ENCODE peak calls at places on chromosomes 13 and 19, in five cellular contexts. B is colonic mucosa; F is iris pigment epithelial cell; K is stimulated activated CD8-positive, alpha-beta memory T cell treated with anti-CD3 and anti-CD28 coated beads, Interleukin-2, amount 100 ng/mL, for 1 hour; J is GM03348. M is an unnamed sample.

GRCh38 chr19:49635530-49636229 is 4.3 kb downstream of the RRAS start:
- DNase-seq in B (no peak), F (peak), K (no peak), J (no peak), M (no peak)

GRCh38 chr19:32676895-32677359 is 1.3 kb downstream of the RGS9BP start:
- DNase-seq in B (no peak), F (peak), K (no peak), J (no peak), M (no peak)

GRCh38 chr19:1825909-1826556 is 14.0 kb upstream of the ATP8B3 start:
- DNase-seq in B (peak), F (peak), K (peak), J (peak), M (peak)

GRCh38 chr13:45370922-45371406 is 30.0 kb upstream of the TPT1 start:
- DNase-seq in B (peak), F (peak), K (peak), J (peak), M (peak)

GRCh38 chr19:29202281-29202680 is 10.7 kb downstream of the UQCRFS1 start:
- DNase-seq in B (no peak), F (no peak), K (no peak), J (no peak), M (no peak)

GRCh38 chr19:2624537-2625091 is 77.9 kb downstream of the GNG7 start:
- DNase-seq in B (no peak), F (no peak), K (no peak), J (no peak), M (no peak)

GRCh38 chr19:50050406-50051223 is 24.8 kb downstream of the ZNF473 start:
- DNase-seq in B (peak), F (peak), K (peak), J (peak), M (peak)

GRCh38 chr19:53076984-53077383 is 26.2 kb downstream of the ZNF160 start:
- DNase-seq in B (no peak), F (peak), K (no peak), J (peak), M (peak)

GRCh38 chr13:75220238-75220542 is 261.8 kb downstream of the TBC1D4 start:
- DNase-seq in B (no peak), F (no peak), K (no peak), J (no peak), M (no peak)

GRCh38 chr19:18860725-18861124 is 29.0 kb downstream of the UPF1 start:
- DNase-seq in B (peak), F (no peak), K (no peak), J (no peak), M (no peak)

GRCh38 chr13:90618133-90618532 is 729.4 kb upstream of the MIR17HG start:
- DNase-seq in B (no peak), F (no peak), K (no peak), J (no peak), M (no peak)

GRCh38 chr13:36096411-36097184 is 34.6 kb downstream of the DCLK1 start:
- DNase-seq in B (no peak), F (peak), K (no peak), J (no peak), M (no peak)

GRCh38 chr13:54845351-54845965 is 1816.8 kb downstream of the OLFM4 start:
- DNase-seq in B (no peak), F (no peak), K (no peak), J (no peak), M (no peak)

GRCh38 chr19:28633223-28634030 is 579.5 kb downstream of the UQCRFS1 start:
- DNase-seq in B (peak), F (peak), K (peak), J (peak), M (no peak)

GRCh38 chr19:3668331-3669133 is 31.7 kb downstream of the PIP5K1C start:
- DNase-seq in B (no peak), F (peak), K (no peak), J (no peak), M (no peak)

GRCh38 chr13:47100214-47100853 is 203.5 kb upstream of the HTR2A start:
- DNase-seq in B (no peak), F (no peak), K (no peak), J (no peak), M (no peak)

GRCh38 chr13:39281539-39282150 is 243.4 kb downstream of the NHLRC3 start:
- DNase-seq in B (no peak), F (no peak), K (no peak), J (no peak), M (no peak)

GRCh38 chr19:4815426-4816387 is 15.8 kb downstream of the TICAM1 start:
- DNase-seq in B (peak), F (peak), K (peak), J (peak), M (peak)

GRCh38 chr19:34224996-34225658 is 29.2 kb upstream of the GARRE1 start:
- DNase-seq in B (no peak), F (peak), K (no peak), J (no peak), M (no peak)

GRCh38 chr13:31896427-31896826 is 135.1 kb upstream of the FRY start:
- DNase-seq in B (no peak), F (peak), K (no peak), J (peak), M (no peak)

GRCh38 chr13:107035778-107036177 is 467.8 kb upstream of the ARGLU1 start:
- DNase-seq in B (no peak), F (peak), K (no peak), J (no peak), M (no peak)

M was measured in mesothelial cell of epicardium.